ENCODE peak calls at places on chromosomes 2 and 18, in nine cellular contexts. One of them, this sample, is unnamed.

GRCh38 chr18:39753178-39753577 is 2187.6 kb upstream of the CELF4 start:
- DNase-seq in fibroblast of mammary gland: no peak
- DNase-seq in SJSA1: no peak
- DNase-seq in dorsolateral prefrontal cortex: no peak
- DNase-seq in stomach: no peak
- DNase-seq in Caco-2: no peak
- DNase-seq in choroid plexus epithelial cell: no peak
- DNase-seq in CD4-positive, alpha-beta memory T cell: no peak
- DNase-seq in IMR-90: no peak
- DNase-seq in this sample: no peak

GRCh38 chr2:47344890-47345583 is 57.9 kb upstream of the MSH2 start:
- DNase-seq in fibroblast of mammary gland: peak
- DNase-seq in SJSA1: peak
- DNase-seq in dorsolateral prefrontal cortex: peak
- DNase-seq in stomach: peak
- DNase-seq in Caco-2: peak
- DNase-seq in choroid plexus epithelial cell: no peak
- DNase-seq in CD4-positive, alpha-beta memory T cell: no peak
- DNase-seq in IMR-90: peak
- DNase-seq in this sample: peak

GRCh38 chr18:77092104-77093066 is 40.2 kb downstream of the MBP start:
- DNase-seq in fibroblast of mammary gland: no peak
- DNase-seq in SJSA1: no peak
- DNase-seq in dorsolateral prefrontal cortex: no peak
- DNase-seq in stomach: no peak
- DNase-seq in Caco-2: no peak
- DNase-seq in choroid plexus epithelial cell: no peak
- DNase-seq in CD4-positive, alpha-beta memory T cell: no peak
- DNase-seq in IMR-90: no peak
- DNase-seq in this sample: no peak

GRCh38 chr2:127270663-127271062 is 23.3 kb downstream of the ERCC3 start:
- DNase-seq in fibroblast of mammary gland: no peak
- DNase-seq in SJSA1: no peak
- DNase-seq in dorsolateral prefrontal cortex: no peak
- DNase-seq in stomach: no peak
- DNase-seq in Caco-2: no peak
- DNase-seq in choroid plexus epithelial cell: no peak
- DNase-seq in CD4-positive, alpha-beta memory T cell: no peak
- DNase-seq in IMR-90: no peak
- DNase-seq in this sample: no peak

GRCh38 chr2:28516950-28517349 is 21.1 kb downstream of the PLB1 start:
- DNase-seq in fibroblast of mammary gland: no peak
- DNase-seq in SJSA1: no peak
- DNase-seq in dorsolateral prefrontal cortex: no peak
- DNase-seq in stomach: no peak
- DNase-seq in Caco-2: peak
- DNase-seq in choroid plexus epithelial cell: no peak
- DNase-seq in CD4-positive, alpha-beta memory T cell: no peak
- DNase-seq in IMR-90: no peak
- DNase-seq in this sample: no peak

GRCh38 chr2:219728993-219729487 is 101.6 kb downstream of the SLC4A3 start:
- DNase-seq in fibroblast of mammary gland: no peak
- DNase-seq in SJSA1: no peak
- DNase-seq in dorsolateral prefrontal cortex: no peak
- DNase-seq in stomach: no peak
- DNase-seq in Caco-2: no peak
- DNase-seq in choroid plexus epithelial cell: no peak
- DNase-seq in CD4-positive, alpha-beta memory T cell: no peak
- DNase-seq in IMR-90: no peak
- DNase-seq in this sample: no peak

GRCh38 chr2:187878096-187878495 is 323.9 kb upstream of the TFPI start:
- DNase-seq in fibroblast of mammary gland: no peak
- DNase-seq in SJSA1: no peak
- DNase-seq in dorsolateral prefrontal cortex: no peak
- DNase-seq in stomach: no peak
- DNase-seq in Caco-2: no peak
- DNase-seq in choroid plexus epithelial cell: no peak
- DNase-seq in CD4-positive, alpha-beta memory T cell: no peak
- DNase-seq in IMR-90: no peak
- DNase-seq in this sample: no peak

GRCh38 chr2:41495050-41495449 is 552.8 kb upstream of the PKDCC start:
- DNase-seq in fibroblast of mammary gland: peak
- DNase-seq in SJSA1: no peak
- DNase-seq in dorsolateral prefrontal cortex: no peak
- DNase-seq in stomach: no peak
- DNase-seq in Caco-2: no peak
- DNase-seq in choroid plexus epithelial cell: peak
- DNase-seq in CD4-positive, alpha-beta memory T cell: no peak
- DNase-seq in IMR-90: no peak
- DNase-seq in this sample: no peak

GRCh38 chr2:120264995-120265394 is 12.3 kb downstream of the RALB start:
- DNase-seq in fibroblast of mammary gland: no peak
- DNase-seq in SJSA1: peak
- DNase-seq in dorsolateral prefrontal cortex: no peak
- DNase-seq in stomach: no peak
- DNase-seq in Caco-2: no peak
- DNase-seq in choroid plexus epithelial cell: no peak
- DNase-seq in CD4-positive, alpha-beta memory T cell: no peak
- DNase-seq in IMR-90: no peak
- DNase-seq in this sample: peak

GRCh38 chr2:21372654-21373053 is 248.9 kb downstream of the TDRD15 start:
- DNase-seq in fibroblast of mammary gland: no peak
- DNase-seq in SJSA1: peak
- DNase-seq in dorsolateral prefrontal cortex: no peak
- DNase-seq in stomach: no peak
- DNase-seq in Caco-2: no peak
- DNase-seq in choroid plexus epithelial cell: peak
- DNase-seq in CD4-positive, alpha-beta memory T cell: no peak
- DNase-seq in IMR-90: peak
- DNase-seq in this sample: peak

GRCh38 chr2:10330700-10331032 is 28.0 kb downstream of the HPCAL1 start:
- DNase-seq in fibroblast of mammary gland: no peak
- DNase-seq in SJSA1: no peak
- DNase-seq in dorsolateral prefrontal cortex: no peak
- DNase-seq in stomach: no peak
- DNase-seq in Caco-2: no peak
- DNase-seq in choroid plexus epithelial cell: no peak
- DNase-seq in CD4-positive, alpha-beta memory T cell: no peak
- DNase-seq in IMR-90: no peak
- DNase-seq in this sample: no peak

GRCh38 chr18:36179562-36180334 is 7.5 kb upstream of the MOCOS start:
- DNase-seq in fibroblast of mammary gland: peak
- DNase-seq in SJSA1: no peak
- DNase-seq in dorsolateral prefrontal cortex: no peak
- DNase-seq in stomach: peak
- DNase-seq in Caco-2: no peak
- DNase-seq in choroid plexus epithelial cell: peak
- DNase-seq in CD4-positive, alpha-beta memory T cell: no peak
- DNase-seq in IMR-90: peak
- DNase-seq in this sample: peak

GRCh38 chr2:1492696-1493095 is 79.4 kb downstream of the TPO start:
- DNase-seq in fibroblast of mammary gland: no peak
- DNase-seq in SJSA1: no peak
- DNase-seq in dorsolateral prefrontal cortex: no peak
- DNase-seq in stomach: peak
- DNase-seq in Caco-2: peak
- DNase-seq in choroid plexus epithelial cell: no peak
- DNase-seq in CD4-positive, alpha-beta memory T cell: no peak
- DNase-seq in IMR-90: no peak
- DNase-seq in this sample: no peak

GRCh38 chr2:109721626-109722025 is 72.5 kb upstream of the RGPD5 start:
- DNase-seq in fibroblast of mammary gland: no peak
- DNase-seq in SJSA1: no peak
- DNase-seq in dorsolateral prefrontal cortex: no peak
- DNase-seq in stomach: peak
- DNase-seq in Caco-2: peak
- DNase-seq in choroid plexus epithelial cell: no peak
- DNase-seq in CD4-positive, alpha-beta memory T cell: no peak
- DNase-seq in IMR-90: no peak
- DNase-seq in this sample: no peak

GRCh38 chr18:46481048-46481846 is 175.8 kb downstream of the LOXHD1 start:
- DNase-seq in fibroblast of mammary gland: peak
- DNase-seq in SJSA1: peak
- DNase-seq in dorsolateral prefrontal cortex: no peak
- DNase-seq in stomach: peak
- DNase-seq in Caco-2: no peak
- DNase-seq in choroid plexus epithelial cell: peak
- DNase-seq in CD4-positive, alpha-beta memory T cell: peak
- DNase-seq in IMR-90: peak
- DNase-seq in this sample: peak

GRCh38 chr2:16661936-16662335 is 3.7 kb downstream of the CYRIA start:
- DNase-seq in fibroblast of mammary gland: no peak
- DNase-seq in SJSA1: no peak
- DNase-seq in dorsolateral prefrontal cortex: no peak
- DNase-seq in stomach: no peak
- DNase-seq in Caco-2: no peak
- DNase-seq in choroid plexus epithelial cell: no peak
- DNase-seq in CD4-positive, alpha-beta memory T cell: no peak
- DNase-seq in IMR-90: no peak
- DNase-seq in this sample: no peak

GRCh38 chr2:16664809-16665745 is 557 bp downstream of the CYRIA start:
- DNase-seq in fibroblast of mammary gland: no peak
- DNase-seq in SJSA1: no peak
- DNase-seq in dorsolateral prefrontal cortex: no peak
- DNase-seq in stomach: no peak
- DNase-seq in Caco-2: no peak
- DNase-seq in choroid plexus epithelial cell: no peak
- DNase-seq in CD4-positive, alpha-beta memory T cell: no peak
- DNase-seq in IMR-90: no peak
- DNase-seq in this sample: no peak

GRCh38 chr2:16662440-16662839 is 3.2 kb downstream of the CYRIA start:
- DNase-seq in fibroblast of mammary gland: peak
- DNase-seq in SJSA1: no peak
- DNase-seq in dorsolateral prefrontal cortex: no peak
- DNase-seq in stomach: no peak
- DNase-seq in Caco-2: no peak
- DNase-seq in choroid plexus epithelial cell: peak
- DNase-seq in CD4-positive, alpha-beta memory T cell: no peak
- DNase-seq in IMR-90: peak
- DNase-seq in this sample: peak

GRCh38 chr2:16664052-16664731 is 1.4 kb downstream of the CYRIA start:
- DNase-seq in fibroblast of mammary gland: peak
- DNase-seq in SJSA1: peak
- DNase-seq in dorsolateral prefrontal cortex: peak
- DNase-seq in stomach: no peak
- DNase-seq in Caco-2: no peak
- DNase-seq in choroid plexus epithelial cell: peak
- DNase-seq in CD4-positive, alpha-beta memory T cell: no peak
- DNase-seq in IMR-90: peak
- DNase-seq in this sample: peak

DNA sequence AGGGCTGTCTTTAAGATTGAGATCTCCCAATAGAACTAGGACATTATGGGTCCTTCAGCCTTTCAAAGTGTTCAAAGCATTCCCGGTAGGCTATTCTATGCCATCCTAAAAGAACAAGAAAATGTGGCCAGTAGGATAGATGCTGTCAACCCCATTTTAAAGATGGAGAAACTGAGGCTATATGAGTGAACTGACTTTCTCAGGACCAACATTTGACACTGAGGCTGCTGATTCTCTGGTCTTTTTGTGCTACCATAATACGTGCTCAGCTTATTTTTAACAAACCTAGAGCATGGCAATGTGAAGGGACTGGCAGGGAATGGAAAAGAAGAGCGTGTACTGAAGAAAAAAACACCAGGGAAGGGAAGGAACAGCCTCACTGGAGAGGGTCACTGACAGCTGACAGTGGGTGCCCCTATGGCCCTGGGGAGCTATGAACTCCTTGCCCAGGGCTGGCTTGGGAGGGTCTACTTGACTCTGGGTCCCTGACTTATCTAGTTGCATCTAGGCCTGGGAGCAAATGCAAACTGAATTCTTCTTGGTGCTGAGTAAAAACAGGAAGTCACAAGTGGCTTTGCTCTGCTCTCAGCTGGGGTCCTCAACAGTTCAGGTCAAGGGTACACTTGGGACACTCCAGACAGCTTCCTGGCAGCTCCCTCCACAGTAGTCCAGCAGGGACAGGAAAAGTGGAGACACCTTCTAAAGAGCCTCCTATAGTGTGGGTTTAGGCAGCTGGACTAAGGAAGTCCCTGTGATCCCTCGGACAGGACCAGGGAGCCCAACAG is 2.3 kb downstream of the CYRIA start:
- DNase-seq in fibroblast of mammary gland: no peak
- DNase-seq in SJSA1: no peak
- DNase-seq in dorsolateral prefrontal cortex: no peak
- DNase-seq in stomach: no peak
- DNase-seq in Caco-2: no peak
- DNase-seq in choroid plexus epithelial cell: no peak
- DNase-seq in CD4-positive, alpha-beta memory T cell: no peak
- DNase-seq in IMR-90: no peak
- DNase-seq in this sample: no peak
- H3K4me3 ChIP-seq in fibroblast of mammary gland: no peak
- H3K4me3 ChIP-seq in SJSA1: no peak
- H3K4me3 ChIP-seq in dorsolateral prefrontal cortex: peak
- H3K4me3 ChIP-seq in stomach: peak
- H3K4me3 ChIP-seq in Caco-2: no peak
- H3K4me3 ChIP-seq in choroid plexus epithelial cell: no peak
- H3K4me3 ChIP-seq in CD4-positive, alpha-beta memory T cell: no peak
- H3K4me3 ChIP-seq in IMR-90: no peak
- H3K4me3 ChIP-seq in this sample: no peak

DNA sequence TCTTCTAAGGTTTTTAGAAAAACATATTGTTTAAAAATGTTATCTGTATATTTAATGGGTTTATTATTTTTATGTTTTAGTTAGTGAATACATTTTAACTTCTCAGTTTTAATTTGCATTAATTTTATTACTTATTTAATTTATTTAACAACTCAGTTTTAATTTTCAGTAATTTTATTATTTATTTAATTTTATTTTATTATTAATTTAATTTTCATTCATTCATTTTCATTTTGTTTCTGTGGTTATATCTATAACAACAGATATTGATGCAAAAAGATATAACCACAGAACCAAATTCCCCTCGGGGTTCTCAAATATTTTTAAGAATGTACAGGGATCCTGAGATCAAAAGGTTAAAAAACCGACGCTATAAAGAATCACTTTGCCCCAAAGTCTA is 23.0 kb downstream of the FAM237A start:
- DNase-seq in fibroblast of mammary gland: no peak
- DNase-seq in SJSA1: no peak
- DNase-seq in dorsolateral prefrontal cortex: no peak
- DNase-seq in stomach: no peak
- DNase-seq in Caco-2: no peak
- DNase-seq in choroid plexus epithelial cell: no peak
- DNase-seq in CD4-positive, alpha-beta memory T cell: no peak
- DNase-seq in IMR-90: no peak
- DNase-seq in this sample: no peak
- H3K4me3 ChIP-seq in fibroblast of mammary gland: no peak
- H3K4me3 ChIP-seq in SJSA1: no peak
- H3K4me3 ChIP-seq in dorsolateral prefrontal cortex: no peak
- H3K4me3 ChIP-seq in stomach: no peak
- H3K4me3 ChIP-seq in Caco-2: no peak
- H3K4me3 ChIP-seq in choroid plexus epithelial cell: no peak
- H3K4me3 ChIP-seq in CD4-positive, alpha-beta memory T cell: no peak
- H3K4me3 ChIP-seq in IMR-90: no peak
- H3K4me3 ChIP-seq in this sample: no peak

GRCh38 chr2:55595536-55595935 is 21.9 kb downstream of the PPP4R3B start:
- DNase-seq in fibroblast of mammary gland: peak
- DNase-seq in SJSA1: no peak
- DNase-seq in dorsolateral prefrontal cortex: no peak
- DNase-seq in stomach: no peak
- DNase-seq in Caco-2: no peak
- DNase-seq in choroid plexus epithelial cell: peak
- DNase-seq in CD4-positive, alpha-beta memory T cell: no peak
- DNase-seq in IMR-90: no peak
- DNase-seq in this sample: no peak
- H3K4me3 ChIP-seq in fibroblast of mammary gland: no peak
- H3K4me3 ChIP-seq in SJSA1: no peak
- H3K4me3 ChIP-seq in dorsolateral prefrontal cortex: no peak
- H3K4me3 ChIP-seq in stomach: no peak
- H3K4me3 ChIP-seq in Caco-2: no peak
- H3K4me3 ChIP-seq in choroid plexus epithelial cell: no peak
- H3K4me3 ChIP-seq in CD4-positive, alpha-beta memory T cell: no peak
- H3K4me3 ChIP-seq in IMR-90: no peak
- H3K4me3 ChIP-seq in this sample: no peak

GRCh38 chr18:43869451-43870008 is 592.2 kb upstream of the SYT4 start:
- DNase-seq in fibroblast of mammary gland: peak
- DNase-seq in SJSA1: no peak
- DNase-seq in dorsolateral prefrontal cortex: no peak
- DNase-seq in stomach: no peak
- DNase-seq in Caco-2: no peak
- DNase-seq in choroid plexus epithelial cell: peak
- DNase-seq in CD4-positive, alpha-beta memory T cell: no peak
- DNase-seq in IMR-90: peak
- DNase-seq in this sample: no peak
- H3K4me3 ChIP-seq in fibroblast of mammary gland: no peak
- H3K4me3 ChIP-seq in SJSA1: no peak
- H3K4me3 ChIP-seq in dorsolateral prefrontal cortex: no peak
- H3K4me3 ChIP-seq in stomach: no peak
- H3K4me3 ChIP-seq in Caco-2: no peak
- H3K4me3 ChIP-seq in choroid plexus epithelial cell: no peak
- H3K4me3 ChIP-seq in CD4-positive, alpha-beta memory T cell: no peak
- H3K4me3 ChIP-seq in IMR-90: no peak
- H3K4me3 ChIP-seq in this sample: no peak

This sample was measured in bronchial epithelial cell.